ENCODE peak calls at places on chromosomes 16 and 17, in eight cellular contexts. One of them, this sample, is unnamed.

GRCh38 chr17:42408076-42408475 is 15.0 kb downstream of the CAVIN1 start:
- DNase-seq in stimulated activated CD4-positive, alpha-beta T cell treated with anti-CD3 and anti-CD28 coated beads, Interleukin-12 subunit alpha, Interleukin-12 subunit beta, amount 100 ng/mL, for 4 hours: no peak
- DNase-seq in C1 segment of cervical spinal cord: peak; percentile 63
- DNase-seq in ELF-1: no peak
- DNase-seq in stimulated activated naive CD8-positive, alpha-beta T cell treated with anti-CD3 and anti-CD28 coated beads, Interleukin-15, Interleukin-2, amounts not matched to agents 100 U/mL and 50 U/mL, for 24 hours: no peak
- DNase-seq in erythroblast: no peak
- DNase-seq in MCF 10A: no peak
- DNase-seq in heart right ventricle: peak; percentile 77
- DNase-seq in this sample: peak; percentile 78

GRCh38 chr17:20993863-20994778 is 48.7 kb downstream of the USP22 start:
- DNase-seq in stimulated activated CD4-positive, alpha-beta T cell treated with anti-CD3 and anti-CD28 coated beads, Interleukin-12 subunit alpha, Interleukin-12 subunit beta, amount 100 ng/mL, for 4 hours: no peak
- DNase-seq in C1 segment of cervical spinal cord: no peak
- DNase-seq in ELF-1: no peak
- DNase-seq in stimulated activated naive CD8-positive, alpha-beta T cell treated with anti-CD3 and anti-CD28 coated beads, Interleukin-15, Interleukin-2, amounts not matched to agents 100 U/mL and 50 U/mL, for 24 hours: no peak
- DNase-seq in erythroblast: no peak
- DNase-seq in MCF 10A: no peak
- DNase-seq in heart right ventricle: no peak
- DNase-seq in this sample: peak; percentile 54

GRCh38 chr17:78764871-78765270 is 17.2 kb downstream of the CYTH1 start:
- DNase-seq in stimulated activated CD4-positive, alpha-beta T cell treated with anti-CD3 and anti-CD28 coated beads, Interleukin-12 subunit alpha, Interleukin-12 subunit beta, amount 100 ng/mL, for 4 hours: no peak
- DNase-seq in C1 segment of cervical spinal cord: peak; percentile 31
- DNase-seq in ELF-1: no peak
- DNase-seq in stimulated activated naive CD8-positive, alpha-beta T cell treated with anti-CD3 and anti-CD28 coated beads, Interleukin-15, Interleukin-2, amounts not matched to agents 100 U/mL and 50 U/mL, for 24 hours: no peak
- DNase-seq in erythroblast: no peak
- DNase-seq in MCF 10A: no peak
- DNase-seq in heart right ventricle: no peak
- DNase-seq in this sample: no peak

GRCh38 chr17:42804918-42805367 is 6.3 kb downstream of the CNTD1 start:
- DNase-seq in stimulated activated CD4-positive, alpha-beta T cell treated with anti-CD3 and anti-CD28 coated beads, Interleukin-12 subunit alpha, Interleukin-12 subunit beta, amount 100 ng/mL, for 4 hours: no peak
- DNase-seq in C1 segment of cervical spinal cord: no peak
- DNase-seq in ELF-1: no peak
- DNase-seq in stimulated activated naive CD8-positive, alpha-beta T cell treated with anti-CD3 and anti-CD28 coated beads, Interleukin-15, Interleukin-2, amounts not matched to agents 100 U/mL and 50 U/mL, for 24 hours: no peak
- DNase-seq in erythroblast: no peak
- DNase-seq in MCF 10A: no peak
- DNase-seq in heart right ventricle: no peak
- DNase-seq in this sample: no peak

GRCh38 chr16:82481455-82481854 is 145.3 kb upstream of the CDH13 start:
- DNase-seq in stimulated activated CD4-positive, alpha-beta T cell treated with anti-CD3 and anti-CD28 coated beads, Interleukin-12 subunit alpha, Interleukin-12 subunit beta, amount 100 ng/mL, for 4 hours: no peak
- DNase-seq in C1 segment of cervical spinal cord: no peak
- DNase-seq in ELF-1: no peak
- DNase-seq in stimulated activated naive CD8-positive, alpha-beta T cell treated with anti-CD3 and anti-CD28 coated beads, Interleukin-15, Interleukin-2, amounts not matched to agents 100 U/mL and 50 U/mL, for 24 hours: no peak
- DNase-seq in erythroblast: no peak
- DNase-seq in MCF 10A: peak; percentile 35
- DNase-seq in heart right ventricle: no peak
- DNase-seq in this sample: peak; percentile 3

GRCh38 chr16:74758801-74759200 is 15.8 kb downstream of the FA2H start:
- DNase-seq in stimulated activated CD4-positive, alpha-beta T cell treated with anti-CD3 and anti-CD28 coated beads, Interleukin-12 subunit alpha, Interleukin-12 subunit beta, amount 100 ng/mL, for 4 hours: no peak
- DNase-seq in C1 segment of cervical spinal cord: no peak
- DNase-seq in ELF-1: no peak
- DNase-seq in stimulated activated naive CD8-positive, alpha-beta T cell treated with anti-CD3 and anti-CD28 coated beads, Interleukin-15, Interleukin-2, amounts not matched to agents 100 U/mL and 50 U/mL, for 24 hours: no peak
- DNase-seq in erythroblast: no peak
- DNase-seq in MCF 10A: no peak
- DNase-seq in heart right ventricle: no peak
- DNase-seq in this sample: no peak

GRCh38 chr16:23254338-23254737 is 47.8 kb upstream of the SCNN1B start:
- DNase-seq in stimulated activated CD4-positive, alpha-beta T cell treated with anti-CD3 and anti-CD28 coated beads, Interleukin-12 subunit alpha, Interleukin-12 subunit beta, amount 100 ng/mL, for 4 hours: no peak
- DNase-seq in C1 segment of cervical spinal cord: no peak
- DNase-seq in ELF-1: peak; percentile 27
- DNase-seq in stimulated activated naive CD8-positive, alpha-beta T cell treated with anti-CD3 and anti-CD28 coated beads, Interleukin-15, Interleukin-2, amounts not matched to agents 100 U/mL and 50 U/mL, for 24 hours: no peak
- DNase-seq in erythroblast: no peak
- DNase-seq in MCF 10A: peak; percentile 75
- DNase-seq in heart right ventricle: no peak
- DNase-seq in this sample: peak; percentile 45

GRCh38 chr17:78697122-78697845 is 84.8 kb downstream of the CYTH1 start:
- DNase-seq in stimulated activated CD4-positive, alpha-beta T cell treated with anti-CD3 and anti-CD28 coated beads, Interleukin-12 subunit alpha, Interleukin-12 subunit beta, amount 100 ng/mL, for 4 hours: no peak
- DNase-seq in C1 segment of cervical spinal cord: no peak
- DNase-seq in ELF-1: no peak
- DNase-seq in stimulated activated naive CD8-positive, alpha-beta T cell treated with anti-CD3 and anti-CD28 coated beads, Interleukin-15, Interleukin-2, amounts not matched to agents 100 U/mL and 50 U/mL, for 24 hours: no peak
- DNase-seq in erythroblast: no peak
- DNase-seq in MCF 10A: peak; percentile 23
- DNase-seq in heart right ventricle: no peak
- DNase-seq in this sample: peak; percentile 36

GRCh38 chr16:17233301-17234002 is 237.3 kb downstream of the XYLT1 start:
- DNase-seq in stimulated activated CD4-positive, alpha-beta T cell treated with anti-CD3 and anti-CD28 coated beads, Interleukin-12 subunit alpha, Interleukin-12 subunit beta, amount 100 ng/mL, for 4 hours: no peak
- DNase-seq in C1 segment of cervical spinal cord: no peak
- DNase-seq in ELF-1: peak; percentile 4
- DNase-seq in stimulated activated naive CD8-positive, alpha-beta T cell treated with anti-CD3 and anti-CD28 coated beads, Interleukin-15, Interleukin-2, amounts not matched to agents 100 U/mL and 50 U/mL, for 24 hours: no peak
- DNase-seq in erythroblast: no peak
- DNase-seq in MCF 10A: no peak
- DNase-seq in heart right ventricle: no peak
- DNase-seq in this sample: no peak

GRCh38 chr17:40314557-40314953 is 5.6 kb downstream of the RARA start:
- DNase-seq in stimulated activated CD4-positive, alpha-beta T cell treated with anti-CD3 and anti-CD28 coated beads, Interleukin-12 subunit alpha, Interleukin-12 subunit beta, amount 100 ng/mL, for 4 hours: peak; percentile 84
- DNase-seq in C1 segment of cervical spinal cord: no peak
- DNase-seq in ELF-1: no peak
- DNase-seq in stimulated activated naive CD8-positive, alpha-beta T cell treated with anti-CD3 and anti-CD28 coated beads, Interleukin-15, Interleukin-2, amounts not matched to agents 100 U/mL and 50 U/mL, for 24 hours: peak; percentile 89
- DNase-seq in erythroblast: peak; percentile 74
- DNase-seq in MCF 10A: peak; percentile 98
- DNase-seq in heart right ventricle: peak; percentile 82
- DNase-seq in this sample: peak; percentile 59

GRCh38 chr17:45992904-45993303 is 6.1 kb upstream of the STH start:
- DNase-seq in stimulated activated CD4-positive, alpha-beta T cell treated with anti-CD3 and anti-CD28 coated beads, Interleukin-12 subunit alpha, Interleukin-12 subunit beta, amount 100 ng/mL, for 4 hours: no peak
- DNase-seq in C1 segment of cervical spinal cord: no peak
- DNase-seq in ELF-1: no peak
- DNase-seq in stimulated activated naive CD8-positive, alpha-beta T cell treated with anti-CD3 and anti-CD28 coated beads, Interleukin-15, Interleukin-2, amounts not matched to agents 100 U/mL and 50 U/mL, for 24 hours: no peak
- DNase-seq in erythroblast: no peak
- DNase-seq in MCF 10A: no peak
- DNase-seq in heart right ventricle: no peak
- DNase-seq in this sample: peak; percentile 86

GRCh38 chr17:76982408-76983074 is 114.3 kb downstream of the MGAT5B start:
- DNase-seq in stimulated activated CD4-positive, alpha-beta T cell treated with anti-CD3 and anti-CD28 coated beads, Interleukin-12 subunit alpha, Interleukin-12 subunit beta, amount 100 ng/mL, for 4 hours: no peak
- DNase-seq in C1 segment of cervical spinal cord: no peak
- DNase-seq in ELF-1: no peak
- DNase-seq in stimulated activated naive CD8-positive, alpha-beta T cell treated with anti-CD3 and anti-CD28 coated beads, Interleukin-15, Interleukin-2, amounts not matched to agents 100 U/mL and 50 U/mL, for 24 hours: no peak
- DNase-seq in erythroblast: no peak
- DNase-seq in MCF 10A: no peak
- DNase-seq in heart right ventricle: no peak
- DNase-seq in this sample: no peak

GRCh38 chr17:57257213-57257873 is 1.0 kb downstream of the MSI2 start:
- DNase-seq in stimulated activated CD4-positive, alpha-beta T cell treated with anti-CD3 and anti-CD28 coated beads, Interleukin-12 subunit alpha, Interleukin-12 subunit beta, amount 100 ng/mL, for 4 hours: no peak
- DNase-seq in C1 segment of cervical spinal cord: no peak
- DNase-seq in ELF-1: no peak
- DNase-seq in stimulated activated naive CD8-positive, alpha-beta T cell treated with anti-CD3 and anti-CD28 coated beads, Interleukin-15, Interleukin-2, amounts not matched to agents 100 U/mL and 50 U/mL, for 24 hours: no peak
- DNase-seq in erythroblast: peak; percentile 70
- DNase-seq in MCF 10A: peak; percentile 18
- DNase-seq in heart right ventricle: no peak
- DNase-seq in this sample: no peak